ENCODE peak calls at places on chromosome 3, in six cellular contexts. One of them, this sample, is unnamed.

GRCh38 chr3:107861904-107862303 is 228.9 kb downstream of the CD47 start:
- DNase-seq in endodermal cell: no peak
- DNase-seq in choroid plexus epithelial cell: no peak
- DNase-seq in BE2C: no peak
- DNase-seq in colonic mucosa: no peak
- DNase-seq in Calu3: no peak
- DNase-seq in this sample: no peak

GRCh38 chr3:189353988-189354735 is 182.4 kb downstream of the TPRG1 start:
- DNase-seq in endodermal cell: no peak
- DNase-seq in choroid plexus epithelial cell: no peak
- DNase-seq in BE2C: no peak
- DNase-seq in colonic mucosa: peak; percentile 33
- DNase-seq in Calu3: no peak
- DNase-seq in this sample: no peak

GRCh38 chr3:112813723-112814171 is 32.9 kb downstream of the CD200R1L start:
- DNase-seq in endodermal cell: no peak
- DNase-seq in choroid plexus epithelial cell: peak; percentile 31
- DNase-seq in BE2C: no peak
- DNase-seq in colonic mucosa: no peak
- DNase-seq in Calu3: no peak
- DNase-seq in this sample: peak; percentile 41

GRCh38 chr3:56885461-56885860 is 83.7 kb upstream of the ARHGEF3 start:
- DNase-seq in endodermal cell: no peak
- DNase-seq in choroid plexus epithelial cell: no peak
- DNase-seq in BE2C: no peak
- DNase-seq in colonic mucosa: no peak
- DNase-seq in Calu3: no peak
- DNase-seq in this sample: no peak

GRCh38 chr3:81277853-81278252 is 483.6 kb downstream of the GBE1 start:
- DNase-seq in endodermal cell: no peak
- DNase-seq in choroid plexus epithelial cell: peak; percentile 56
- DNase-seq in BE2C: no peak
- DNase-seq in colonic mucosa: no peak
- DNase-seq in Calu3: no peak
- DNase-seq in this sample: no peak

GRCh38 chr3:1275495-1275894 is 182.7 kb downstream of the CNTN6 start:
- DNase-seq in endodermal cell: peak; percentile 69
- DNase-seq in choroid plexus epithelial cell: peak; percentile 4
- DNase-seq in BE2C: peak; percentile 53
- DNase-seq in colonic mucosa: peak; percentile 25
- DNase-seq in Calu3: peak; percentile 7
- DNase-seq in this sample: no peak

GRCh38 chr3:7576506-7576905 is 715.6 kb downstream of the GRM7 start:
- DNase-seq in endodermal cell: no peak
- DNase-seq in choroid plexus epithelial cell: no peak
- DNase-seq in BE2C: no peak
- DNase-seq in colonic mucosa: no peak
- DNase-seq in Calu3: no peak
- DNase-seq in this sample: no peak

GRCh38 chr3:188309437-188310269 is 155.7 kb downstream of the LPP start:
- DNase-seq in endodermal cell: no peak
- DNase-seq in choroid plexus epithelial cell: peak; percentile 47
- DNase-seq in BE2C: no peak
- DNase-seq in colonic mucosa: no peak
- DNase-seq in Calu3: no peak
- DNase-seq in this sample: peak; percentile 51

GRCh38 chr3:130811552-130811951 is 64.9 kb upstream of the PIK3R4 start:
- DNase-seq in endodermal cell: no peak
- DNase-seq in choroid plexus epithelial cell: no peak
- DNase-seq in BE2C: no peak
- DNase-seq in colonic mucosa: no peak
- DNase-seq in Calu3: no peak
- DNase-seq in this sample: no peak

GRCh38 chr3:195221876-195222617 is 48.9 kb downstream of the XXYLT1 start:
- DNase-seq in endodermal cell: no peak
- DNase-seq in choroid plexus epithelial cell: no peak
- DNase-seq in BE2C: no peak
- DNase-seq in colonic mucosa: no peak
- DNase-seq in Calu3: no peak
- DNase-seq in this sample: no peak

GRCh38 chr3:171797873-171798272 is 12.4 kb downstream of the PLD1 start:
- DNase-seq in endodermal cell: no peak
- DNase-seq in choroid plexus epithelial cell: peak; percentile 36
- DNase-seq in BE2C: no peak
- DNase-seq in colonic mucosa: no peak
- DNase-seq in Calu3: no peak
- DNase-seq in this sample: no peak

GRCh38 chr3:171967137-171967783 is 72.1 kb upstream of the FNDC3B start:
- DNase-seq in endodermal cell: no peak
- DNase-seq in choroid plexus epithelial cell: peak; percentile 72
- DNase-seq in BE2C: no peak
- DNase-seq in colonic mucosa: no peak
- DNase-seq in Calu3: peak; percentile 68
- DNase-seq in this sample: no peak

GRCh38 chr3:193702967-193703366 is 110.0 kb downstream of the OPA1 start:
- DNase-seq in endodermal cell: no peak
- DNase-seq in choroid plexus epithelial cell: peak; percentile 31
- DNase-seq in BE2C: no peak
- DNase-seq in colonic mucosa: no peak
- DNase-seq in Calu3: no peak
- DNase-seq in this sample: no peak

GRCh38 chr3:115571413-115571812 is 51.9 kb upstream of the GAP43 start:
- DNase-seq in endodermal cell: no peak
- DNase-seq in choroid plexus epithelial cell: no peak
- DNase-seq in BE2C: no peak
- DNase-seq in colonic mucosa: no peak
- DNase-seq in Calu3: no peak
- DNase-seq in this sample: no peak

GRCh38 chr3:43369404-43370345 is 83.3 kb downstream of the SNRK start:
- DNase-seq in endodermal cell: no peak
- DNase-seq in choroid plexus epithelial cell: no peak
- DNase-seq in BE2C: no peak
- DNase-seq in colonic mucosa: no peak
- DNase-seq in Calu3: no peak
- DNase-seq in this sample: no peak

GRCh38 chr3:49461443-49462171 is 8.5 kb upstream of the DAG1 start:
- DNase-seq in endodermal cell: peak; percentile 89
- DNase-seq in choroid plexus epithelial cell: peak; percentile 63
- DNase-seq in BE2C: no peak
- DNase-seq in colonic mucosa: no peak
- DNase-seq in Calu3: peak; percentile 61
- DNase-seq in this sample: peak; percentile 23

GRCh38 chr3:157916672-157917071 is 189.5 kb downstream of the SHOX2 start:
- DNase-seq in endodermal cell: no peak
- DNase-seq in choroid plexus epithelial cell: no peak
- DNase-seq in BE2C: no peak
- DNase-seq in colonic mucosa: no peak
- DNase-seq in Calu3: no peak
- DNase-seq in this sample: no peak

GRCh38 chr3:15439476-15439875 is 12.1 kb downstream of the EAF1 start:
- DNase-seq in endodermal cell: no peak
- DNase-seq in choroid plexus epithelial cell: no peak
- DNase-seq in BE2C: no peak
- DNase-seq in colonic mucosa: no peak
- DNase-seq in Calu3: no peak
- DNase-seq in this sample: no peak

DNA sequence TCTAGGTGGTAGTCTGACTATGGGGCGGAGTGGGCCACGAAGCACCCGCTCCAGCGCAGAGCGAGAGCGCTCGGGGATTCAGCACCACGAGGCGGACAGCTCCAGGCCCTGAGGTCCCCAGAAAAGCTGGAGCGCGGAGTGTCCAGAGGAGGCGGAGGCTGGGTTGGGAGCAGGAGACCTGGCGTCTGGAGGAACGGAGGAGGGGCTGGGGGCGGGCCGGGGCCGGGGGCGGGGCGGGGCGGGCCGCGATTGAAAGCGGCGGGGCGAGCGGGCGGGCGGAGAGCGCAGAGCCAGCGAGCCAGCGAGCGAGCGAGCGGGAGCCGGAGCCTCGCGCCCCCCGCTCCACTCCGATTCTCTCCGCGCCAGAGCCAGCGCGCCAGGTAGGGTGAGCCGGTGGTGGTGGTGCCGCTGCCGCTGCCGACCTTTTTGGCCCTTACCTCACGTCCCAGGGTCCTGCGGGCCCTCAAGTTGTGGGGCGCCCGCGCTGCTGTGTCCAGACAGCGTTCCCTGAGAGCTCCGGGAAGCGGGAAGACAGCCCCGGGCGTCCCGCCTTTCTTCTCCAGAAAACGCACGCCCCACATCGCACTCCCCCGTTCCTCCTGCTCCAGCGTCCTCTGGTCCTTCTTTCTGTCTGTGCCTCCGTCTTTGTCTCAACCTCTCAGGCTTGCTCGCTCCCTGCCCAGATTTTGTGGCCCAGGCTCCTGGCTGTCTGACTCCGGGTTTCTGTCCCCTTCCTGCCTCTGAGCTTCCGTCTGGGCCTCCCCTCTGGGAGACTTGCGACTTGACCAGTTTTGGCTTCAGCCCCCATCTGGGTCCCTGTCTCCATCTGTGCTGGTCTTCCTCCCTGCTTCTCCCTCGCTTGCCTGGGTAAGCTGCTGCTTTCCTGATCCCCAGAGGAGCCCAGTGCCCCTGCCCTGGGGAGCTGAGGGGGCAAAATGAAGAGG is at the start of gene GRM2:
- DNase-seq in endodermal cell: peak; percentile 98
- DNase-seq in choroid plexus epithelial cell: peak; percentile 89
- DNase-seq in BE2C: peak; percentile 79
- DNase-seq in colonic mucosa: peak; percentile 62
- DNase-seq in Calu3: no peak
- DNase-seq in this sample: no peak
- TF ChIP-seq CTCF in endodermal cell: no peak
- TF ChIP-seq CTCF in choroid plexus epithelial cell: no peak
- TF ChIP-seq CTCF in BE2C: no peak
- TF ChIP-seq CTCF in colonic mucosa: no peak
- TF ChIP-seq CTCF in Calu3: no peak
- TF ChIP-seq CTCF in this sample: no peak

GRCh38 chr3:30266536-30266935 is 339.9 kb upstream of the TGFBR2 start:
- DNase-seq in endodermal cell: no peak
- DNase-seq in choroid plexus epithelial cell: no peak
- DNase-seq in BE2C: no peak
- DNase-seq in colonic mucosa: no peak
- DNase-seq in Calu3: no peak
- DNase-seq in this sample: no peak

GRCh38 chr3:30263238-30263920 is 343.0 kb upstream of the TGFBR2 start:
- DNase-seq in endodermal cell: no peak
- DNase-seq in choroid plexus epithelial cell: no peak
- DNase-seq in BE2C: no peak
- DNase-seq in colonic mucosa: no peak
- DNase-seq in Calu3: no peak
- DNase-seq in this sample: no peak

GRCh38 chr3:30259730-30260129 is 346.7 kb upstream of the TGFBR2 start:
- DNase-seq in endodermal cell: peak; percentile 50
- DNase-seq in choroid plexus epithelial cell: no peak
- DNase-seq in BE2C: no peak
- DNase-seq in colonic mucosa: no peak
- DNase-seq in Calu3: no peak
- DNase-seq in this sample: no peak

GRCh38 chr3:30260747-30261146 is 345.7 kb upstream of the TGFBR2 start:
- DNase-seq in endodermal cell: no peak
- DNase-seq in choroid plexus epithelial cell: no peak
- DNase-seq in BE2C: no peak
- DNase-seq in colonic mucosa: no peak
- DNase-seq in Calu3: no peak
- DNase-seq in this sample: no peak

GRCh38 chr3:30263921-30264313 is 342.5 kb upstream of the TGFBR2 start:
- DNase-seq in endodermal cell: no peak
- DNase-seq in choroid plexus epithelial cell: no peak
- DNase-seq in BE2C: no peak
- DNase-seq in colonic mucosa: no peak
- DNase-seq in Calu3: no peak
- DNase-seq in this sample: no peak
- TF ChIP-seq CTCF in endodermal cell: peak; percentile 27
- TF ChIP-seq CTCF in choroid plexus epithelial cell: no peak
- TF ChIP-seq CTCF in BE2C: no peak
- TF ChIP-seq CTCF in colonic mucosa: no peak
- TF ChIP-seq CTCF in Calu3: no peak
- TF ChIP-seq CTCF in this sample: no peak

GRCh38 chr3:66633982-66634381 is 133.2 kb upstream of the LRIG1 start:
- DNase-seq in endodermal cell: no peak
- DNase-seq in choroid plexus epithelial cell: no peak
- DNase-seq in BE2C: no peak
- DNase-seq in colonic mucosa: no peak
- DNase-seq in Calu3: no peak
- DNase-seq in this sample: no peak

GRCh38 chr3:66642015-66642414 is 141.2 kb upstream of the LRIG1 start:
- DNase-seq in endodermal cell: no peak
- DNase-seq in choroid plexus epithelial cell: no peak
- DNase-seq in BE2C: no peak
- DNase-seq in colonic mucosa: peak; percentile 34
- DNase-seq in Calu3: no peak
- DNase-seq in this sample: no peak

GRCh38 chr3:66642484-66642883 is 141.7 kb upstream of the LRIG1 start:
- DNase-seq in endodermal cell: no peak
- DNase-seq in choroid plexus epithelial cell: no peak
- DNase-seq in BE2C: no peak
- DNase-seq in colonic mucosa: no peak
- DNase-seq in Calu3: no peak
- DNase-seq in this sample: no peak

GRCh38 chr3:66639794-66640356 is 139.1 kb upstream of the LRIG1 start:
- DNase-seq in endodermal cell: no peak
- DNase-seq in choroid plexus epithelial cell: peak; percentile 40
- DNase-seq in BE2C: no peak
- DNase-seq in colonic mucosa: no peak
- DNase-seq in Calu3: no peak
- DNase-seq in this sample: no peak

DNA sequence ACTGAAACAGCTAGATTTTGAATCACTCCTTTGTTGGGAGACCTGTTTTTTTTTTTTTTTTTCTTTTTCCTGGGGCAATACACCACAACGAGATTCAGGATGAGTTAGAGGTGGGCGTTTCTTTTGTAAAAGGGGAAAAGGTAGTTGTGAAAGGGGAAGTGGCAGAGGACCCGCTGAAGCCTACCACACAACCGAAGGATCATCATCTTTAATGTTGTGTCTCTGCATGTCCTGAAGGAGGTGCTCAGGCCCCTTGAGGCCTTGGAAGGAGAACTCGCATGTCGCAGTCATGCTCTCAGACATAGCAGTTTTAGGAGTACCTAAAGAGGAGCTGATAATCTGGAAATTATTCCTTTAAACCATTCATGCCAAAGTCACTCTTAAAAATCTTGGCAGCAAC is 137.9 kb upstream of the LRIG1 start:
- DNase-seq in endodermal cell: no peak
- DNase-seq in choroid plexus epithelial cell: peak; percentile 12
- DNase-seq in BE2C: no peak
- DNase-seq in colonic mucosa: no peak
- DNase-seq in Calu3: no peak
- DNase-seq in this sample: no peak
- TF ChIP-seq CTCF in endodermal cell: peak; percentile 75
- TF ChIP-seq CTCF in choroid plexus epithelial cell: peak; percentile 30
- TF ChIP-seq CTCF in BE2C: no peak
- TF ChIP-seq CTCF in colonic mucosa: no peak
- TF ChIP-seq CTCF in Calu3: no peak
- TF ChIP-seq CTCF in this sample: no peak

DNA sequence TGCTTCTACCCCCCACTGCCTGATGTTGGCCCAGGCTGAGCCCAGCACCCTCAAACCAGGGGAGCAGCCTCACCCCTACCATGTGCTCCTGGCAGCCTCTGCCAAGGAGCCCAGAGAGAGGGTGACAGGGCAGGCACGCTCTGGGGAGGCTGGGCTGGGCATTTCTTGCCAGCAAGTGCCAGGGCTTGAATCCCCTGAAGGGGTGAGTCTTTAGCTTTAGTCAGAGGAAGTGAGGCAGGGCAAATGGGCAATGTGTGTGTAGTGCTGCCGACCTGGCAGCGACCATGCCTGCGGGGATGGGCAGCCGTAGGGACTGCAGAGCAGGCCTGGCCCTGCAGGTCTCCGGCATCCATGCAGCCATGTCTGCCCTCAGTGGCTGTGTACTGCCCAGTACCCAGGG is 18.1 kb downstream of the DUSP7 start:
- DNase-seq in endodermal cell: no peak
- DNase-seq in choroid plexus epithelial cell: no peak
- DNase-seq in BE2C: no peak
- DNase-seq in colonic mucosa: no peak
- DNase-seq in Calu3: no peak
- DNase-seq in this sample: no peak
- TF ChIP-seq CTCF in endodermal cell: no peak
- TF ChIP-seq CTCF in choroid plexus epithelial cell: no peak
- TF ChIP-seq CTCF in BE2C: no peak
- TF ChIP-seq CTCF in colonic mucosa: no peak
- TF ChIP-seq CTCF in Calu3: no peak
- TF ChIP-seq CTCF in this sample: no peak